ENCODE peak calls at places on chromosomes 7 and 10, in seven cellular contexts. E is NB4, F is WTC11, C is NCI-H1092, L is HT-29, W is Peyer's patch, Q is endothelial cell. A is an unnamed sample.

GRCh38 chr7:22664988-22665798 is 61.8 kb upstream of the IL6 start:
- DNase-seq in E (no peak), F (no peak), C (no peak), L (no peak), W (no peak), Q (no peak), A (no peak)

GRCh38 chr10:28810062-28810870 is 132.9 kb downstream of the BAMBI start:
- DNase-seq in E (no peak), F (peak), C (no peak), L (no peak), W (no peak), Q (no peak), A (peak)

GRCh38 chr7:3370068-3370704 is 69.1 kb downstream of the SDK1 start:
- DNase-seq in E (no peak), F (no peak), C (peak), L (no peak), W (no peak), Q (no peak), A (no peak)

GRCh38 chr10:79050896-79051555 is 17.7 kb upstream of the ZMIZ1 start:
- DNase-seq in E (no peak), F (peak), C (no peak), L (peak), W (no peak), Q (no peak), A (no peak)

GRCh38 chr10:110651044-110651958 is 7.2 kb downstream of the RBM20 start:
- DNase-seq in E (peak), F (no peak), C (no peak), L (no peak), W (no peak), Q (no peak), A (no peak)

GRCh38 chr10:35438718-35439117 is 102.4 kb downstream of the CCNY start:
- DNase-seq in E (no peak), F (no peak), C (no peak), L (no peak), W (no peak), Q (no peak), A (no peak)

GRCh38 chr7:69189406-69189805 is 408.9 kb upstream of the AUTS2 start:
- DNase-seq in E (no peak), F (no peak), C (no peak), L (no peak), W (no peak), Q (no peak), A (no peak)

GRCh38 chr7:116772926-116773749 is 89.2 kb upstream of the CAPZA2 start:
- DNase-seq in E (no peak), F (no peak), C (no peak), L (peak), W (no peak), Q (no peak), A (no peak)

GRCh38 chr7:94620703-94621118 is 35.2 kb downstream of the SGCE start:
- DNase-seq in E (peak), F (no peak), C (no peak), L (peak), W (peak), Q (no peak), A (peak)

GRCh38 chr10:75568721-75569120 is 137.3 kb downstream of the LRMDA start:
- DNase-seq in E (no peak), F (no peak), C (no peak), L (no peak), W (no peak), Q (no peak), A (no peak)

GRCh38 chr10:128912568-128913311 is 554.3 kb upstream of the MGMT start:
- DNase-seq in E (no peak), F (no peak), C (no peak), L (no peak), W (no peak), Q (no peak), A (no peak)

GRCh38 chr7:45564485-45564884 is 9.7 kb upstream of the ADCY1 start:
- DNase-seq in E (no peak), F (no peak), C (no peak), L (no peak), W (no peak), Q (no peak), A (no peak)

GRCh38 chr10:43216931-43217562 is 49.8 kb downstream of the RASGEF1A start:
- DNase-seq in E (no peak), F (no peak), C (no peak), L (no peak), W (no peak), Q (no peak), A (no peak)

GRCh38 chr7:120064565-120064964 is 208.4 kb upstream of the KCND2 start:
- DNase-seq in E (no peak), F (no peak), C (no peak), L (no peak), W (no peak), Q (no peak), A (peak)

GRCh38 chr7:4037877-4038276 is 644.2 kb upstream of the FOXK1 start:
- DNase-seq in E (no peak), F (no peak), C (no peak), L (no peak), W (no peak), Q (no peak), A (no peak)

GRCh38 chr10:127228195-127228785 is 31.9 kb upstream of the INSYN2A start:
- DNase-seq in E (peak), F (no peak), C (no peak), L (no peak), W (no peak), Q (no peak), A (no peak)

GRCh38 chr7:51067757-51068156 is 248.9 kb downstream of the COBL start:
- DNase-seq in E (peak), F (peak), C (peak), L (peak), W (peak), Q (peak), A (peak)

GRCh38 chr10:94137747-94138146 is 144.0 kb downstream of the PLCE1 start:
- DNase-seq in E (no peak), F (no peak), C (no peak), L (no peak), W (no peak), Q (no peak), A (no peak)

GRCh38 chr7:151016942-151017341 is 7.4 kb downstream of the ATG9B start:
- DNase-seq in E (no peak), F (no peak), C (no peak), L (no peak), W (no peak), Q (no peak), A (no peak)

GRCh38 chr10:71722849-71723248 is 3.3 kb upstream of the C10orf105 start:
- DNase-seq in E (no peak), F (no peak), C (no peak), L (no peak), W (no peak), Q (no peak), A (no peak)

GRCh38 chr7:92830532-92831110 is 5.8 kb downstream of the CDK6 start:
- DNase-seq in E (peak), F (no peak), C (no peak), L (no peak), W (no peak), Q (no peak), A (peak)

GRCh38 chr10:38038107-38038931 is 27.8 kb downstream of the ZNF33A start:
- DNase-seq in E (no peak), F (no peak), C (no peak), L (no peak), W (peak), Q (no peak), A (peak)

GRCh38 chr7:81769891-81770818 is at the start of gene HGF:
- DNase-seq in E (peak), F (peak), C (no peak), L (no peak), W (no peak), Q (no peak), A (no peak)

GRCh38 chr10:128422221-128422620 is 296.0 kb upstream of the MKI67 start:
- DNase-seq in E (no peak), F (no peak), C (no peak), L (no peak), W (no peak), Q (no peak), A (no peak)

GRCh38 chr7:74365320-74366022 is 76.3 kb downstream of the CLIP2 start:
- DNase-seq in E (peak), F (peak), C (peak), L (peak), W (peak), Q (peak), A (peak)

GRCh38 chr10:132616995-132617780 is 79.6 kb downstream of the INPP5A start:
- DNase-seq in E (no peak), F (no peak), C (no peak), L (no peak), W (no peak), Q (no peak), A (no peak)

GRCh38 chr7:23247602-23248335 is 1.2 kb downstream of the GPNMB start:
- DNase-seq in E (peak), F (peak), C (no peak), L (no peak), W (no peak), Q (peak), A (peak)

GRCh38 chr7:147635288-147635687 is 955.3 kb upstream of the C7orf33 start:
- DNase-seq in E (no peak), F (no peak), C (no peak), L (no peak), W (no peak), Q (no peak), A (no peak)

GRCh38 chr10:124962421-124962820 is 20.5 kb downstream of the ZRANB1 start:
- DNase-seq in E (no peak), F (no peak), C (no peak), L (no peak), W (no peak), Q (no peak), A (no peak)

GRCh38 chr7:116528008-116528789 is 3.4 kb downstream of the CAV1 start:
- DNase-seq in E (no peak), F (no peak), C (no peak), L (no peak), W (no peak), Q (no peak), A (no peak)

GRCh38 chr7:74598558-74598957 is 59.0 kb upstream of the GTF2I start:
- DNase-seq in E (no peak), F (no peak), C (no peak), L (no peak), W (no peak), Q (no peak), A (no peak)

GRCh38 chr10:83469719-83470336 is 669.5 kb upstream of the GHITM start:
- DNase-seq in E (no peak), F (no peak), C (no peak), L (no peak), W (no peak), Q (no peak), A (no peak)

GRCh38 chr10:78471326-78471722 is 437.7 kb downstream of the RPS24 start:
- DNase-seq in E (no peak), F (no peak), C (no peak), L (no peak), W (no peak), Q (no peak), A (no peak)

GRCh38 chr7:31875424-31875823 is 188.4 kb downstream of the PPP1R17 start:
- DNase-seq in E (peak), F (no peak), C (no peak), L (no peak), W (no peak), Q (no peak), A (peak)

GRCh38 chr10:114279886-114280644 is 41.0 kb downstream of the VWA2 start:
- DNase-seq in E (no peak), F (no peak), C (no peak), L (peak), W (no peak), Q (no peak), A (no peak)

GRCh38 chr7:157501576-157501975 is 164.8 kb downstream of the DNAJB6 start:
- DNase-seq in E (no peak), F (no peak), C (no peak), L (no peak), W (no peak), Q (no peak), A (no peak)

GRCh38 chr10:78566216-78567135 is 502.3 kb upstream of the ZMIZ1 start:
- DNase-seq in E (no peak), F (no peak), C (no peak), L (no peak), W (no peak), Q (no peak), A (no peak)

GRCh38 chr10:33327750-33328149 is 6.7 kb downstream of the NRP1 start:
- DNase-seq in E (no peak), F (no peak), C (no peak), L (peak), W (no peak), Q (no peak), A (no peak)

A was measured in MV-4-11.